ENCODE peak calls at places on chromosomes 2 and 18, in four cellular contexts. Y, I, X and G are unnamed samples.

GRCh38 chr2:8677646-8678592 is 3.9 kb upstream of the ID2 start:
- DNase-seq in Y (peak), I (peak), X (no peak), G (peak)

GRCh38 chr18:70276416-70277145 is 12.3 kb upstream of the SOCS6 start:
- DNase-seq in Y (no peak), I (no peak), X (no peak), G (no peak)

GRCh38 chr2:30267576-30267975 is 36.2 kb downstream of the LBH start:
- DNase-seq in Y (no peak), I (no peak), X (no peak), G (no peak)

GRCh38 chr2:197556456-197556855 is 40.6 kb downstream of the MOB4 start:
- DNase-seq in Y (no peak), I (no peak), X (no peak), G (no peak)

GRCh38 chr2:12948231-12948962 is 231.7 kb downstream of the TRIB2 start:
- DNase-seq in Y (no peak), I (no peak), X (no peak), G (no peak)

GRCh38 chr2:241680827-241681599 is 5.6 kb downstream of the DTYMK start:
- DNase-seq in Y (no peak), I (no peak), X (no peak), G (no peak)

GRCh38 chr2:49687873-49688272 is 533.6 kb upstream of the FSHR start:
- DNase-seq in Y (no peak), I (no peak), X (no peak), G (no peak)

GRCh38 chr2:221423212-221423804 is 148.8 kb downstream of the EPHA4 start:
- DNase-seq in Y (no peak), I (no peak), X (no peak), G (no peak)

GRCh38 chr2:26846881-26847662 is 860 bp upstream of the DPYSL5 start:
- DNase-seq in Y (no peak), I (no peak), X (no peak), G (no peak)

GRCh38 chr2:5076599-5076998 is 615.6 kb upstream of the SOX11 start:
- DNase-seq in Y (no peak), I (no peak), X (no peak), G (no peak)

GRCh38 chr2:169808211-169808610 is 9.5 kb downstream of the SSB start:
- DNase-seq in Y (no peak), I (no peak), X (no peak), G (no peak)

GRCh38 chr2:19228720-19229119 is 129.7 kb downstream of the OSR1 start:
- DNase-seq in Y (no peak), I (no peak), X (no peak), G (no peak)

GRCh38 chr2:6887783-6888192 is 10.2 kb downstream of the RSAD2 start:
- DNase-seq in Y (no peak), I (peak), X (no peak), G (no peak)

GRCh38 chr2:204452464-204453023 is 92.7 kb upstream of the PARD3B start:
- DNase-seq in Y (peak), I (peak), X (peak), G (peak)

GRCh38 chr2:171529914-171530313 is 7.6 kb downstream of the CYBRD1 start:
- DNase-seq in Y (no peak), I (peak), X (no peak), G (no peak)

GRCh38 chr2:47891369-47892337 is 14.6 kb downstream of the FBXO11 start:
- DNase-seq in Y (no peak), I (no peak), X (no peak), G (no peak)
- TF ChIP-seq TCF7L2 in Y (no peak), I (no peak), X (no peak), G (no peak)

GRCh38 chr18:48616484-48617255 is 77.8 kb downstream of the CTIF start:
- DNase-seq in Y (no peak), I (no peak), X (no peak), G (no peak)
- TF ChIP-seq TCF7L2 in Y (no peak), I (no peak), X (no peak), G (no peak)

DNA sequence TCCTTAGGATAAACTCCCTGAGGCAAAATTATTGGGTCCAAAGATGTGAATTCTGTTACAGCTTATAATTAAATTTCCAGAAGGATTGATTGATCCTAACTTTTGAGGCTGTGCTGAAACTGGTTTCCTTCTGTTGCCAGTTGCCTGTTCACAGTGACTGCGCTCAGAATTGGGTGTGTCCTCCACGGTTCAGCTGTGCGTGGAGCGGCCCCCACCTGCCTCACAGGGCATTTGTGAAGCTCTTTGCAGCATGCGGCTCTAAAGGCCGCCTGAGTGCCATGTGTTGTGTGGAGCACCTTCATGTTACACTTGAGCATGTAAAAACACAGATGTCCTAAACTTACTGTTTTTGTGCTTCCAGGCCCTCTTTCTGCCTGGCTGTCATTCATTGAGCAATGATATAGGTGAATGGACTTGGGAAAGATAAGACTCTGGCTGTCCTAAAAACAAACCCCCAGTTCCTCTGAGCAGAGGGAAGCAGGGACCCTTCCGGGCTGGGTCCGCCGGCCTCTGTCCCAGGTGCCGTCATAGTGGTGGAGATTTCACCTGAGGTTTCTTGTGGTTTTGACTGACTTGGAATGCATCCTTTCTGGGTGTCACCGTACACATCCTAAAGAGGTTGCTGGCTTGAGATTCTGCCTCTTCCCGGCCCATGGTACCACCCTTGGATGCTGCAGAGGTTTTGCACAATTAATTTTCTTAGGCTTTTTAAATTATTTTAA is 173.6 kb downstream of the LDLRAD4 start:
- DNase-seq in Y (no peak), I (no peak), X (no peak), G (no peak)
- TF ChIP-seq TCF7L2 in Y (no peak), I (no peak), X (no peak), G (no peak)

DNA sequence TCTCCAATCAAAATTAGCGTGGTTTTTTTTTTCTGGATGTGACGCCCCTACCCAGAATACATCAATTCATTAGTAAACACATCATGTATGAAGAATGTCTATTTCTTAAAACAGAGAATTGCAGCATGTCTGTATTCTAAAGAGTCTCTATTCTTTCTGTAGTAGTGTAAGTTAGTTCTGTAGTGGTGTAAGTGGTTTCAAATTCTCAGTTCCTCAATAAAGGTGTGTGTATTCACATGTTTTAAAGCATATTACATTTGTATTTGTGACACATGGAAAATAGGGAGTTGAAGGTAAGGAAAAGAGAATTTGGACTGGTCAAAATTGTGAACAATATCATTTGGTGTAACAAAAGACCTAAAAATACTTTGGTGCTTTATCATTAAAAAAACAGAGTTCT is 8.0 kb upstream of the GPR75 start:
- DNase-seq in Y (no peak), I (no peak), X (no peak), G (no peak)
- TF ChIP-seq TCF7L2 in Y (no peak), I (no peak), X (no peak), G (no peak)